ENCODE peak calls at places on chromosomes 16 and 17, in nine cellular contexts. G, D, H, Q, N, O, K, R and W are unnamed samples.

GRCh38 chr16:31090540-31090939 is 1.8 kb upstream of the PRSS53 start:
- DNase-seq in G (no peak), D (no peak), H (peak), Q (no peak), N (peak), O (peak), K (no peak), R (no peak), W (no peak)

GRCh38 chr16:81116285-81116684 is 20.1 kb upstream of the GCSH start:
- DNase-seq in G (no peak), D (no peak), H (no peak), Q (no peak), N (no peak), O (no peak), K (no peak), R (no peak), W (no peak)

GRCh38 chr17:66711936-66712335 is 123.0 kb upstream of the CACNG5 start:
- DNase-seq in G (no peak), D (peak), H (no peak), Q (no peak), N (no peak), O (no peak), K (no peak), R (no peak), W (no peak)

GRCh38 chr17:73638556-73638955 is 5.7 kb downstream of the SDK2 start:
- DNase-seq in G (no peak), D (no peak), H (no peak), Q (no peak), N (no peak), O (no peak), K (no peak), R (no peak), W (no peak)

GRCh38 chr17:1643293-1643998 is 2.1 kb downstream of the SCARF1 start:
- DNase-seq in G (peak), D (peak), H (no peak), Q (no peak), N (no peak), O (peak), K (peak), R (no peak), W (no peak)

GRCh38 chr16:85986931-85987749 is 88.2 kb downstream of the IRF8 start:
- DNase-seq in G (peak), D (no peak), H (no peak), Q (peak), N (no peak), O (peak), K (peak), R (no peak), W (no peak)

GRCh38 chr17:72646176-72646575 is 446.3 kb downstream of the SLC39A11 start:
- DNase-seq in G (no peak), D (no peak), H (no peak), Q (peak), N (no peak), O (no peak), K (no peak), R (no peak), W (no peak)

GRCh38 chr16:68190099-68190498 is 45.8 kb downstream of the ESRP2 start:
- DNase-seq in G (no peak), D (no peak), H (no peak), Q (no peak), N (no peak), O (no peak), K (no peak), R (no peak), W (no peak)

GRCh38 chr16:30527635-30528178 is 1.3 kb upstream of the ZNF768 start:
- DNase-seq in G (no peak), D (no peak), H (no peak), Q (no peak), N (no peak), O (peak), K (no peak), R (no peak), W (peak)

GRCh38 chr17:45394913-45395568 is 37.6 kb downstream of the ARHGAP27 start:
- DNase-seq in G (peak), D (peak), H (peak), Q (peak), N (peak), O (peak), K (peak), R (peak), W (no peak)

GRCh38 chr17:801660-802059 is 19.5 kb downstream of the MRM3 start:
- DNase-seq in G (no peak), D (no peak), H (no peak), Q (no peak), N (peak), O (no peak), K (no peak), R (no peak), W (no peak)

GRCh38 chr17:35890774-35891155 is 10.6 kb upstream of the CCL5 start:
- DNase-seq in G (no peak), D (peak), H (no peak), Q (no peak), N (no peak), O (no peak), K (peak), R (no peak), W (no peak)

GRCh38 chr17:27245230-27245696 is 48.7 kb upstream of the WSB1 start:
- DNase-seq in G (peak), D (peak), H (peak), Q (peak), N (peak), O (peak), K (peak), R (peak), W (peak)

GRCh38 chr17:43856141-43856540 is 9.2 kb downstream of the CD300LG start:
- DNase-seq in G (no peak), D (no peak), H (no peak), Q (no peak), N (no peak), O (no peak), K (no peak), R (no peak), W (no peak)

GRCh38 chr17:50208611-50209061 is 7.2 kb upstream of the COL1A1 start:
- DNase-seq in G (peak), D (no peak), H (no peak), Q (peak), N (no peak), O (no peak), K (no peak), R (no peak), W (no peak)

GRCh38 chr16:11328172-11329079 is 16.8 kb upstream of the RMI2 start:
- DNase-seq in G (no peak), D (no peak), H (peak), Q (no peak), N (peak), O (peak), K (peak), R (peak), W (peak)

GRCh38 chr17:80124351-80124981 is 22.5 kb downstream of the EIF4A3 start:
- DNase-seq in G (no peak), D (no peak), H (no peak), Q (no peak), N (peak), O (peak), K (no peak), R (no peak), W (no peak)

GRCh38 chr17:20009302-20010098 is at the start of gene SPECC1:
- DNase-seq in G (peak), D (peak), H (no peak), Q (peak), N (peak), O (no peak), K (peak), R (peak), W (peak)

GRCh38 chr17:66580601-66581385 is 254.1 kb upstream of the CACNG5 start:
- DNase-seq in G (peak), D (no peak), H (peak), Q (no peak), N (no peak), O (no peak), K (no peak), R (no peak), W (no peak)

GRCh38 chr16:11619327-11619851 is 32.7 kb upstream of the LITAF start:
- DNase-seq in G (no peak), D (no peak), H (no peak), Q (no peak), N (no peak), O (no peak), K (no peak), R (no peak), W (no peak)

GRCh38 chr17:34163681-34164080 is 91.4 kb upstream of the CCL2 start:
- DNase-seq in G (peak), D (no peak), H (no peak), Q (no peak), N (peak), O (no peak), K (no peak), R (no peak), W (no peak)

GRCh38 chr16:20878682-20879147 is 21.4 kb downstream of the DCUN1D3 start:
- DNase-seq in G (no peak), D (no peak), H (no peak), Q (peak), N (no peak), O (no peak), K (no peak), R (peak), W (no peak)

GRCh38 chr16:19114359-19115147 is 789 bp downstream of the ITPRIPL2 start:
- DNase-seq in G (peak), D (no peak), H (no peak), Q (peak), N (peak), O (no peak), K (no peak), R (no peak), W (no peak)

GRCh38 chr16:89391-90302 is 11.6 kb downstream of the MPG start:
- DNase-seq in G (no peak), D (no peak), H (no peak), Q (no peak), N (no peak), O (no peak), K (no peak), R (no peak), W (no peak)

GRCh38 chr17:16939271-16939576 is 32.7 kb downstream of the TNFRSF13B start:
- DNase-seq in G (no peak), D (no peak), H (no peak), Q (no peak), N (no peak), O (no peak), K (no peak), R (no peak), W (no peak)

GRCh38 chr16:21104124-21104860 is 46.4 kb downstream of the DNAH3 start:
- DNase-seq in G (no peak), D (no peak), H (peak), Q (no peak), N (peak), O (no peak), K (no peak), R (no peak), W (no peak)

GRCh38 chr17:31390426-31390747 is 1.1 kb upstream of the RAB11FIP4 start:
- DNase-seq in G (no peak), D (no peak), H (no peak), Q (no peak), N (no peak), O (no peak), K (no peak), R (no peak), W (no peak)

GRCh38 chr16:31472559-31473203 is 729 bp downstream of the TGFB1I1 start:
- DNase-seq in G (peak), D (peak), H (peak), Q (peak), N (peak), O (peak), K (no peak), R (no peak), W (no peak)

GRCh38 chr17:12719948-12720347 is 54.3 kb downstream of the MYOCD start:
- DNase-seq in G (no peak), D (no peak), H (no peak), Q (no peak), N (no peak), O (no peak), K (no peak), R (no peak), W (no peak)

GRCh38 chr16:78490431-78490830 is 391.0 kb downstream of the WWOX start:
- DNase-seq in G (no peak), D (no peak), H (no peak), Q (no peak), N (no peak), O (no peak), K (no peak), R (no peak), W (no peak)

GRCh38 chr17:75619506-75620431 is 13.5 kb upstream of the SMIM5 start:
- DNase-seq in G (peak), D (no peak), H (no peak), Q (no peak), N (peak), O (no peak), K (peak), R (peak), W (no peak)

GRCh38 chr17:77948690-77949114 is 9.8 kb upstream of the TNRC6C start:
- DNase-seq in G (peak), D (peak), H (no peak), Q (no peak), N (peak), O (no peak), K (no peak), R (peak), W (no peak)

GRCh38 chr17:7478276-7479138 is 924 bp downstream of the ZBTB4 start:
- DNase-seq in G (peak), D (no peak), H (peak), Q (no peak), N (peak), O (peak), K (peak), R (peak), W (no peak)

GRCh38 chr16:87698241-87698640 is 67.5 kb downstream of the KLHDC4 start:
- DNase-seq in G (no peak), D (no peak), H (no peak), Q (no peak), N (no peak), O (no peak), K (no peak), R (no peak), W (no peak)

GRCh38 chr17:47652570-47652969 is 2.9 kb downstream of the KPNB1 start:
- DNase-seq in G (no peak), D (no peak), H (no peak), Q (no peak), N (no peak), O (no peak), K (no peak), R (no peak), W (no peak)

GRCh38 chr16:6496996-6497395 is 835.6 kb upstream of the RBFOX1 start:
- DNase-seq in G (no peak), D (no peak), H (no peak), Q (no peak), N (no peak), O (no peak), K (no peak), R (no peak), W (no peak)